ENCODE peak calls at places on chromosome 4, in seven cellular contexts. U, V, J, M, S, A and Q are unnamed samples.

GRCh38 chr4:89410687-89411086 is 103.1 kb upstream of the GPRIN3 start:
- DNase-seq in V (no peak), U (no peak), J (no peak), S (peak; percentile 28), A (no peak), M (no peak), Q (no peak)

GRCh38 chr4:100372432-100372831 is 145.4 kb downstream of the EMCN start:
- DNase-seq in S (no peak), A (peak; percentile 4), J (no peak), M (peak; percentile 3), V (no peak), U (no peak), Q (no peak)

GRCh38 chr4:150131581-150132228 is 53.5 kb downstream of the DCLK2 start:
- DNase-seq in M (no peak), A (no peak), U (no peak), S (no peak), V (no peak), J (no peak), Q (no peak)

GRCh38 chr4:1985780-1986577 is 22.8 kb downstream of the NELFA start:
- DNase-seq in A (no peak), U (no peak), S (no peak), J (no peak), V (peak; percentile 56), M (no peak), Q (no peak)

GRCh38 chr4:136302566-136302965 is 1229.7 kb downstream of the PCDH18 start:
- DNase-seq in S (no peak), M (no peak), J (no peak), U (no peak), V (no peak), A (no peak), Q (no peak)

GRCh38 chr4:10099521-10100325 is 16.9 kb downstream of the WDR1 start:
- DNase-seq in S (no peak), M (no peak), A (no peak), J (no peak), U (no peak), V (no peak), Q (no peak)

GRCh38 chr4:173782660-173783059 is 252.6 kb upstream of the HAND2 start:
- DNase-seq in U (no peak), M (no peak), V (no peak), A (no peak), J (no peak), S (no peak), Q (no peak)

GRCh38 chr4:54110019-54110416 is 10.1 kb downstream of the GSX2 start:
- DNase-seq in S (no peak), U (no peak), A (no peak), V (no peak), J (no peak), M (no peak), Q (no peak)

GRCh38 chr4:184541918-184542317 is 67.6 kb upstream of the IRF2 start:
- DNase-seq in S (no peak), J (no peak), U (no peak), V (no peak), A (no peak), M (no peak), Q (no peak)

GRCh38 chr4:156942991-156943390 is 28.6 kb downstream of the PDGFC start:
- DNase-seq in U (no peak), M (no peak), A (no peak), V (no peak), S (no peak), J (no peak), Q (no peak)

GRCh38 chr4:77538144-77538543 is 67.5 kb upstream of the CXCL13 start:
- DNase-seq in A (peak; percentile 2), U (no peak), J (no peak), S (peak; percentile 4), M (no peak), V (no peak), Q (no peak)

GRCh38 chr4:138542191-138542771 is 300.1 kb upstream of the SLC7A11 start:
- DNase-seq in J (no peak), S (no peak), M (no peak), V (no peak), U (no peak), A (no peak), Q (no peak)

GRCh38 chr4:153089781-153090180 is 114.5 kb upstream of the TRIM2 start:
- DNase-seq in S (no peak), M (no peak), U (no peak), V (no peak), A (no peak), J (no peak), Q (no peak)

GRCh38 chr4:94827481-94828110 is 69.8 kb downstream of the BMPR1B start:
- DNase-seq in V (no peak), S (peak; percentile 37), J (no peak), U (no peak), A (peak; percentile 4), M (no peak), Q (peak; percentile 21)

GRCh38 chr4:78606530-78607095 is 55.0 kb downstream of the ANXA3 start:
- DNase-seq in A (no peak), M (no peak), U (no peak), V (no peak), J (no peak), S (no peak), Q (no peak)

GRCh38 chr4:88809561-88810219 is 112.1 kb upstream of the NAP1L5 start:
- DNase-seq in A (no peak), S (no peak), V (no peak), U (no peak), M (no peak), J (no peak), Q (no peak)

GRCh38 chr4:17561195-17561909 is 15.6 kb upstream of the LAP3 start:
- DNase-seq in J (no peak), U (no peak), V (no peak), S (peak; percentile 66), A (no peak), M (no peak), Q (no peak)

GRCh38 chr4:8282134-8282641 is 12.6 kb downstream of the HTRA3 start:
- DNase-seq in A (no peak), U (no peak), M (no peak), V (no peak), S (no peak), J (no peak), Q (no peak)

GRCh38 chr4:6056976-6057766 is 38.9 kb upstream of the C4orf50 start:
- DNase-seq in M (no peak), J (no peak), S (no peak), U (no peak), A (no peak), V (peak; percentile 57), Q (no peak)

GRCh38 chr4:142369141-142369540 is 477.0 kb downstream of the INPP4B start:
- DNase-seq in J (no peak), A (no peak), V (no peak), M (no peak), S (no peak), U (no peak), Q (no peak)

GRCh38 chr4:45692131-45692530 is 431.7 kb downstream of the GABRG1 start:
- DNase-seq in S (no peak), U (no peak), J (no peak), A (no peak), V (no peak), M (no peak), Q (no peak)

GRCh38 chr4:67103001-67103737 is 442.1 kb downstream of the CENPC start:
- DNase-seq in M (no peak), V (no peak), S (no peak), A (no peak), U (no peak), J (no peak), Q (no peak)

GRCh38 chr4:124710253-124710849 is 2.2 kb downstream of the ANKRD50 start:
- DNase-seq in U (no peak), M (no peak), J (no peak), A (no peak), V (no peak), S (no peak), Q (no peak)

GRCh38 chr4:36386691-36387090 is 105.3 kb downstream of the DTHD1 start:
- DNase-seq in A (no peak), J (no peak), M (no peak), S (no peak), U (no peak), V (no peak), Q (no peak)

GRCh38 chr4:1278336-1278670 is 11.4 kb upstream of the MAEA start:
- DNase-seq in A (no peak), S (no peak), U (no peak), M (no peak), V (no peak), J (no peak), Q (no peak)

DNA sequence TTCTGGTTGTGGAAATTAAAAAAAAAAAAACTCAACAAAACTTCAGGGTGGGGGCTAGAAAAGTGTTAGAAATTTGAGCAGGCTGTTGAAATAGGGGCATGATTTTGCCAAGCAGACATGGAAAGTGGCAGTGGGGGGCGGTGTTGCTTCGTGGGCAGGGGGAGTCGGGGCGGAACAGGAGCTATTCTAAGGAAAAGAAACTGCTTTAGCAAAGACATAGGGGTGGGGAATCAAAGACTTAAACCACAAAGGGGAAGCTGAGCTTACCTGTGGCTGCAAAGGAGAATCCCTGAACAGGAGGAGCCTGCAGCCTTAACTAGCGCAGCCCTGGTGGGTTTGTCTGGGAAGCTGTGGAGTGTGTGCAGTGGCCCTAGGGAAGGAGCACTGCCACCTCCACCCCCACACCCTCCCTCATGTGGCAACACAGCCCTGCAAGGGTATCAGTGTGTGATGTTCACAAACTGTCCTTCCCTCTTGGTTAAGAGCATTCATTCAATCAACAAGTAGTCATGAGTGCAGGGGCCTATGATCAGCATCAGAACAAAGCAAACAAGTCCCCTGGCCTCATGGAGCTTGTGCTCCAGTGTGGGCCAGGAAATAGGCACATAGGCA is 20.5 kb downstream of the SEL1L3 start:
- DNase-seq in V (no peak), M (peak; percentile 72), S (no peak), J (no peak), A (no peak), U (no peak), Q (no peak)
- TF ChIP-seq CTCF in V (peak; percentile 8), M (peak; percentile 86), S (no peak), J (no peak), A (no peak), U (no peak), Q (no peak)

GRCh38 chr4:169270810-169271691 is at the start of gene SH3RF1:
- DNase-seq in J (peak; percentile 95), U (peak; percentile 91), V (peak; percentile 94), A (peak; percentile 83), M (no peak), S (no peak), Q (no peak)
- TF ChIP-seq CTCF in J (peak; percentile 29), U (peak; percentile 45), V (peak; percentile 32), A (no peak), M (no peak), S (peak; percentile 23), Q (peak; percentile 50)

DNA sequence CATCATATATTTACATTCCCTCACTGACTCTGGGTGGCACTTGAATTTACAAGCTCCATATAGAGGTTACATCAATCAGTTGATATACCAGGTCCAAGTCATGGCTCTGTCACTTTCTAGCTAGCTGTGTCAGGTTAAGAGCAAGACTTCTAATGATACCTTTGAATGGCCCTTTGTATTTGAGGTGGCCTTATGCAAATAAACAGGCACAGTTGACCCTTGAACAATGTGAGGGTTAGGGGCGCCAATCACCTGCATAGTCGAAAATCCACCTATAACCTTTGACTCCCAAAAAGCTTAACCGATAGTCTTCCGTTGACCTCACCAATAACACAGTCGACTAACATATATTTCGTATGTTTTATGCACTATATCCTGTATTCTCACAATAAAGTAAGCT is 1.3 kb upstream of the PTTG2 start:
- DNase-seq in U (no peak), A (no peak), J (no peak), M (no peak), V (no peak), S (no peak), Q (no peak)
- TF ChIP-seq CTCF in U (no peak), A (no peak), J (no peak), M (no peak), V (no peak), S (no peak), Q (no peak)

GRCh38 chr4:42371306-42372063 is 25.8 kb upstream of the SHISA3 start:
- DNase-seq in U (peak; percentile 30), S (no peak), V (no peak), A (no peak), J (no peak), M (peak; percentile 63), Q (peak; percentile 7)
- TF ChIP-seq CTCF in U (peak; percentile 57), S (peak; percentile 34), V (peak; percentile 60), A (no peak), J (peak; percentile 54), M (peak; percentile 87), Q (peak; percentile 17)